ENCODE peak calls at places on chromosomes 16 and 17, in seven cellular contexts. Y, V, P, L, E, Q and C are unnamed samples.

GRCh38 chr17:79844869-79845600 is 5.8 kb upstream of the CBX4 start:
- DNase-seq in Q (no peak), E (no peak), L (no peak), Y (peak), V (peak), P (peak), C (no peak)

GRCh38 chr16:15483857-15484256 is 49.5 kb downstream of the BMERB1 start:
- DNase-seq in E (no peak), Y (no peak), Q (no peak), V (no peak), P (no peak), L (no peak), C (no peak)

GRCh38 chr16:73000020-73000906 is 47.7 kb downstream of the ZFHX3 start:
- DNase-seq in V (peak), L (no peak), Y (no peak), E (peak), P (no peak), Q (peak), C (peak)

GRCh38 chr16:77499373-77500285 is 64.8 kb upstream of the ADAMTS18 start:
- DNase-seq in E (peak), L (no peak), P (peak), Y (no peak), V (peak), Q (no peak), C (no peak)

GRCh38 chr17:63338272-63338671 is 107.8 kb downstream of the CYB561 start:
- DNase-seq in E (no peak), P (no peak), L (no peak), V (no peak), Q (no peak), Y (no peak), C (no peak)

GRCh38 chr16:89051521-89052166 is 42.0 kb upstream of the ACSF3 start:
- DNase-seq in P (no peak), Q (peak), Y (peak), E (no peak), L (no peak), V (no peak), C (peak)

GRCh38 chr16:78444-79145 is 570 bp downstream of the MPG start:
- DNase-seq in Y (no peak), P (peak), V (peak), E (no peak), Q (peak), L (no peak), C (no peak)

GRCh38 chr16:85172465-85173071 is 60.3 kb upstream of the CIBAR2 start:
- DNase-seq in Y (peak), Q (peak), L (no peak), P (peak), V (peak), E (no peak), C (no peak)

GRCh38 chr17:48429638-48430586 is at the start of gene SKAP1:
- DNase-seq in Y (peak), Q (no peak), L (no peak), V (no peak), E (no peak), P (no peak), C (no peak)

GRCh38 chr16:4358236-4358635 is 7.1 kb upstream of the PAM16 start:
- DNase-seq in L (no peak), V (no peak), Y (peak), Q (no peak), P (no peak), E (no peak), C (no peak)

GRCh38 chr16:89863741-89864391 is 9.5 kb upstream of the TCF25 start:
- DNase-seq in E (no peak), Q (no peak), Y (no peak), V (peak), L (peak), P (no peak), C (no peak)

GRCh38 chr17:62790554-62790953 is 17.6 kb downstream of the MARCHF10 start:
- DNase-seq in Q (no peak), E (no peak), Y (no peak), P (peak), L (no peak), V (peak), C (no peak)

GRCh38 chr17:13735444-13735843 is 133.7 kb upstream of the HS3ST3A1 start:
- DNase-seq in E (no peak), V (no peak), Y (no peak), P (no peak), Q (no peak), L (no peak), C (no peak)

GRCh38 chr17:41406205-41406604 is 8.8 kb upstream of the KRT31 start:
- DNase-seq in V (no peak), P (no peak), Y (no peak), Q (no peak), L (no peak), E (no peak), C (no peak)

GRCh38 chr16:85317704-85318103 is 205.4 kb upstream of the CIBAR2 start:
- DNase-seq in Q (no peak), E (no peak), Y (peak), V (no peak), P (no peak), L (no peak), C (no peak)

GRCh38 chr17:8160741-8161221 is 2.0 kb downstream of the VAMP2 start:
- DNase-seq in E (no peak), P (no peak), V (no peak), L (no peak), Q (no peak), Y (peak), C (no peak)